ENCODE peak calls at places on chromosomes 2 and 18, in nine cellular contexts. X, K, R, W, H, A, P, V and G are unnamed samples. For H3K27me3, the result is how much of the 10 kb centered on the place peaks cover.

GRCh38 chr18:59264651-59265245 is 8.5 kb downstream of the RAX start:
- DNase-seq in K (no peak), A (no peak), X (no peak), P (no peak), R (no peak), H (no peak), W (no peak), V (no peak), G (no peak)

GRCh38 chr18:38539871-38540270 is 974.3 kb upstream of the CELF4 start:
- DNase-seq in A (no peak), P (no peak), K (no peak), X (no peak), V (no peak), W (no peak), R (no peak), H (no peak), G (no peak)

GRCh38 chr18:26268454-26268853 is 42.2 kb downstream of the TAF4B start:
- DNase-seq in K (no peak), X (no peak), V (no peak), R (no peak), A (no peak), H (no peak), W (no peak), P (no peak), G (no peak)

GRCh38 chr2:239153806-239154591 is 246.8 kb downstream of the HDAC4 start:
- DNase-seq in X (peak), R (no peak), W (no peak), V (peak), H (no peak), A (peak), P (peak), K (no peak), G (no peak)

GRCh38 chr2:190911813-190912212 is 31.2 kb downstream of the GLS start:
- DNase-seq in R (peak), H (peak), X (no peak), A (no peak), V (no peak), W (no peak), P (no peak), K (no peak), G (no peak)

GRCh38 chr18:32549248-32549842 is 78.7 kb upstream of the GAREM1 start:
- DNase-seq in W (no peak), A (peak), R (peak), V (peak), X (peak), P (peak), K (peak), H (peak), G (peak)

GRCh38 chr18:26091047-26091630 is 726 bp upstream of the SS18 start:
- DNase-seq in X (peak), P (peak), R (no peak), A (no peak), V (peak), H (no peak), W (no peak), K (no peak), G (no peak)

GRCh38 chr2:138078153-138078552 is 113.9 kb downstream of the HNMT start:
- DNase-seq in X (no peak), P (peak), K (no peak), H (no peak), R (no peak), A (no peak), V (no peak), W (no peak), G (no peak)

GRCh38 chr2:19669126-19669525 is 232.7 kb downstream of the TTC32 start:
- DNase-seq in P (no peak), R (no peak), H (no peak), K (no peak), X (no peak), V (no peak), W (no peak), A (no peak), G (no peak)

GRCh38 chr2:100733344-100734187 is 86.4 kb upstream of the NPAS2 start:
- DNase-seq in W (no peak), A (peak), K (peak), H (peak), R (peak), V (peak), X (peak), P (peak), G (peak)

GRCh38 chr2:39114771-39115170 is 6.1 kb downstream of the SOS1 start:
- DNase-seq in X (no peak), K (no peak), R (no peak), V (no peak), P (no peak), H (peak), W (no peak), A (no peak), G (peak)

GRCh38 chr2:135456431-135456830 is 74.6 kb downstream of the ZRANB3 start:
- DNase-seq in H (no peak), X (no peak), W (no peak), R (no peak), K (no peak), V (no peak), A (no peak), P (no peak), G (no peak)

GRCh38 chr2:11938196-11938595 is 191.8 kb downstream of the LPIN1 start:
- DNase-seq in R (peak), A (no peak), W (peak), V (no peak), P (no peak), H (no peak), K (no peak), X (peak), G (no peak)

GRCh38 chr18:3281456-3282400 is 19.8 kb downstream of the MYL12B start:
- DNase-seq in H (peak), P (no peak), A (no peak), K (peak), W (no peak), V (no peak), X (no peak), R (peak), G (no peak)

GRCh38 chr2:200765995-200766660 is 45.6 kb upstream of the BZW1 start:
- DNase-seq in H (peak), K (no peak), P (no peak), W (no peak), V (peak), X (no peak), A (no peak), R (no peak), G (no peak)

GRCh38 chr2:7288484-7288883 is 371.3 kb downstream of the RNF144A start:
- DNase-seq in A (no peak), X (no peak), W (no peak), R (no peak), V (no peak), H (no peak), P (no peak), K (no peak), G (no peak)

GRCh38 chr2:9232886-9233285 is 26.3 kb downstream of the ASAP2 start:
- DNase-seq in X (no peak), R (no peak), W (no peak), V (no peak), P (no peak), H (peak), A (no peak), K (no peak), G (no peak)

GRCh38 chr2:37389984-37390765 is 45.7 kb downstream of the QPCT start:
- DNase-seq in H (peak), P (no peak), A (no peak), W (peak), R (peak), V (no peak), K (peak), X (no peak), G (peak)

DNA sequence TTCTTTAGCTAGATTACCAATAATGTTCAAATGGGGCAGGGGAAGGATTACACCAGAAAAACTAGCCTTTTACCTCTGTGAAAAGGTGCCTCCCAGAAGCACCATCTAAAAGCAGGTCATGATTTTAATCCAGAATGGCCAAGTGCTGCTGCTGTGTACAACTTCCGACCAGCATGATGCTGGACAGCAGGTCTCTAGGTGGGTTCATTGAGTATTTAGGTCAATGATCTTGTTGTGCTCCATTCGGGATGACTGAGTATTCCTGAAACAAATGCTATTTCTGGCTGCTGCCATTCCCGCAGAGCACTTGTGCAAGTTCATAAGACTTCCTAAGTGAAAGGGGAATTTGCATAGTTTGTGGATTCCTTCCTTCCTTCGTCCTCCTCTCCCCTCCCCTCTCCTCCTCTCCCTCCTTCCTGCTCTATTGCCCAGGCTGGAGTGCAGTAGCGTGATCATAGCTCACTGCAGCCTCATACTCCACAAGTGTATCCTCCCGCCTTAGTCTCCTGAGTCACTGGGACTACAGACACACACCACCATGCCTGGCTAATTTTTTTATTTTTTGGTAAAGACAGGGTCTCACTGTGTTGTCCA is 40.3 kb downstream of the LDLRAD4 start:
- DNase-seq in V (no peak), H (no peak), K (no peak), R (no peak), W (no peak), A (no peak), P (no peak), X (no peak), G (no peak)
- H3K27me3 ChIP-seq in V (under half), H (under half), K (under half), R (under half), W (under half), A (under half), P (under half), X (under half), G (under half)

DNA sequence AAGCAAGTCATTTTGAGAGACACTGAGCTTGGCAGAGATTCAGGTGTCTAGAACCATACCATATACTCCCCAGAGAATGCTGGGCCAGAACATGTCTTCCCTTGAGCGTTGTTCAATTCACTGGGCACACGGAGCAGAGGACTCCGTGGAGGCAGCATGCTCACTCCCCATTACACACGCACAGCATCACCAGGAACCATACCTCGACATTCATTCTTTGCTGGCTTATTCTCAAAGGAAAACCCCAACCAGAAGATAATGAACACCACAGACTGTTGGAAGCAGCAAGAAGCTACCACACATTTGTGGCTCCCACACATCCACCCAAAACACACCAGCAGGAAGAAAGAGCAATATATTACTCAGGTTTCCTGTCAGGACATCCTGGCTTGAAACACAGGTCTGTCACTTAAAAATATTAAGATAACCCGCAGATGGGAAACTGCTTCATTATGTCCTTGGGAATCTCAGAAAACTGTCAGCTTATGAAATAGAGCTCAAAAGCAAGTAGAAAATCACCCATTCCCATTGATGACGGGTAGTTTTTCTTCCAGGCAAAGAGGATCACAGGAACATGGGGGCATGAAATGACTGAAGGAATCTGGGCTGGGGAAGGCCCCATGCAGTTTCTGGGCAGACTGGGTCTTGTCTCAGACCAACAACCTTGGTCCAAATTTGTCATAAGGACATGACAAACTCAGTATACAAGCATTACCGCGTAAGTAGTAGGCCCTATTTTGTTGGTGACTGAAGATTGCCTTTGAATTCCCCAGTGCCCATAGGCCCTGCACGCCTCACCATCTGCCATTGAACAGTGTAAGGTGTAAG is 46.5 kb downstream of the PCBP1 start:
- DNase-seq in R (no peak), K (no peak), A (peak), P (no peak), H (peak), W (no peak), X (no peak), V (peak), G (peak)
- H3K4me3 ChIP-seq in R (no peak), K (no peak), A (no peak), P (no peak), H (peak), W (no peak), X (no peak), V (no peak), G (no peak)

DNA sequence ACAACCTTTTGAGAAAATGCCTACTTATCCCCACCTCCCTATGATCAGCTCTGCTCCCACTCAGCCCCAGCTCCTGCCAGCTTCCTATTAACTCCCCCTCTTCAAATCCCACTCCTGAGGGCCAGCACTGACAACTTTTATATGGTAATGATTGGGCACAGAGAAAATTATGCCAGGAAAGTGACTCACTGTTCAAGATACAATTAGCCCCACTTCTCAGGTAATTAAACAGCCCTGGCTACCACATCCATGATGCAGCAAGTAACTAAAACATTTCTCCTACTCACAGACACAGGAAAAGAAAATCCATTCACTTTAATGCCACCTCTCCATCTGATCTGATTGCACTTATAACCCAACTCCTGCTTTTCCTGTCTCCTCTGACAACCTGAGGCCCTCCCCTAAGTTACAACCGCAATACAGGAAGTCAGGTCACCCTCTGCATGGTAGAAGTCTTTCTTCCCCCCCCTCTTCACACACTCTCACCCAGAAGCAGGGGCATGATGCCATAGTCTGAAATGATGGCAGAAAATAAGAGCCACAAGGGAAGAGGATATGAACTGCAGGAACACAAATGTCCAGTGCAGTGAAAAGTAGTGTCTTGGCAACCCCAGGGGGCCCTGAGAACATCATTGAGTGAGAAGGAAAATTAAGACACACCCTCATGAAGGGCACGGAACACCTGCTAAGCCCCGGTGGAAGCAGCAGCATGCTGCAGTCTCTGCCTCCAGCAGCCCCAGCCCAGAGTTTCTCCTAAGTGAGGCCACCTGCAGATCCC is 54.4 kb downstream of the STK39 start:
- DNase-seq in A (no peak), X (no peak), R (peak), P (no peak), H (no peak), V (no peak), K (no peak), W (no peak), G (no peak)
- H3K27ac ChIP-seq in A (no peak), X (no peak), R (no peak), P (no peak), H (no peak), V (no peak), K (peak), W (no peak), G (no peak)

GRCh38 chr18:78975699-78976098 is 3.9 kb upstream of the SALL3 start:
- DNase-seq in V (no peak), W (no peak), X (no peak), R (no peak), K (no peak), H (no peak), A (no peak), P (no peak), G (no peak)
- H3K27me3 ChIP-seq in V (half or more), W (half or more), X (half or more), R (under half), K (half or more), H (half or more), A (half or more), P (under half), G (half or more)

GRCh38 chr18:35936951-35937350 is 35.5 kb upstream of the RMP24 start:
- DNase-seq in H (no peak), X (no peak), P (no peak), W (no peak), V (no peak), K (no peak), R (no peak), A (no peak), G (no peak)
- H3K4me3 ChIP-seq in H (no peak), X (no peak), P (no peak), W (no peak), V (no peak), K (no peak), R (no peak), A (no peak), G (no peak)

GRCh38 chr2:42337846-42338566 is 23.0 kb downstream of the COX7A2L start:
- DNase-seq in V (no peak), H (no peak), A (no peak), W (no peak), R (no peak), X (no peak), K (no peak), P (no peak), G (no peak)

GRCh38 chr2:42339191-42339912 is 21.7 kb downstream of the COX7A2L start:
- DNase-seq in R (no peak), A (no peak), K (no peak), W (no peak), P (no peak), H (no peak), X (no peak), V (no peak), G (no peak)

GRCh38 chr2:42337356-42337820 is 23.6 kb downstream of the COX7A2L start:
- DNase-seq in K (no peak), P (no peak), H (no peak), X (no peak), A (no peak), R (no peak), W (no peak), V (no peak), G (peak)

GRCh38 chr2:42340045-42340937 is 20.7 kb downstream of the COX7A2L start:
- DNase-seq in P (no peak), V (no peak), W (no peak), X (no peak), R (no peak), K (no peak), H (no peak), A (no peak), G (no peak)

DNA sequence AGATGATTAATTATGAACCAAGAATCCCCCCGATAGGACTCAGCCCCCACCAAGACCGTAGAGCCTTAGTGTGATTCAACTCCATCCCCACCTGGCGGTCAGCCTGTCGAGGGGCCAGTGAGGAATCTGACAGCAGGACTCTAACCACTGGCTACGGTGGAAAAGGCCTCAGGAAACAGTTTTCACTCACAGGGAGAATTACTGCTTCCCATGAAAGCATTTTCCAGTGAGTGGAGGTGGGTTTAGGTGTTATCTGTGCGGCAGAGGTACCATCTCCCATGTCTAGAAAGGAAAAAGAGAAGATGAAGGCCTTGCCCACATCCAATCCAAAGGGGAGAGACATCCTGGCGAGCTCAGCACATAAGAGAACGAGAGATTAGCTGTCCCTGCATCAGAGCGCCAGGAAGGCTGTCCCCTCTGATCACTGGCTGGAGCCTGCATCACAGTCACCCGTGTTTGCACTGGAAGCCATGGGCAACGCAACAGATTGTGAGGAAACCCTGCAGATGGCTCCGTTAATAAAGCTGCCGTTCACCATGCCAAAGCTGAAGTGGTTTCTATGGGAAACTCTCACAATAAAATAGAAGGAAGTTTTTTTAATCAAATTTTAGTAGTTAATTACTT is 22.3 kb downstream of the COX7A2L start:
- DNase-seq in P (no peak), R (no peak), H (no peak), K (no peak), V (no peak), W (no peak), A (no peak), X (no peak), G (no peak)
- H3K27ac ChIP-seq in P (no peak), R (no peak), H (no peak), K (no peak), V (no peak), W (no peak), A (no peak), X (no peak), G (no peak)